ENCODE peak calls at places on chromosomes 3 and 15, in ten cellular contexts. One of them, this sample, is unnamed.

GRCh38 chr3:69082805-69083204 is 1.9 kb upstream of the ARL6IP5 start:
- DNase-seq in bronchial epithelial cell: peak; percentile 71
- DNase-seq in right lobe of liver: no peak
- DNase-seq in astrocyte of the spinal cord: peak; percentile 83
- DNase-seq in NB4: peak; percentile 91
- DNase-seq in fibroblast of pulmonary artery: peak; percentile 68
- DNase-seq in tibial nerve: no peak
- DNase-seq in GM06990: peak; percentile 64
- DNase-seq in fibroblast of lung: peak; percentile 81
- DNase-seq in hepatocyte: peak; percentile 68
- DNase-seq in this sample: peak; percentile 82

GRCh38 chr3:44032487-44032886 is 209.2 kb upstream of the TOPAZ1 start:
- DNase-seq in bronchial epithelial cell: no peak
- DNase-seq in right lobe of liver: no peak
- DNase-seq in astrocyte of the spinal cord: no peak
- DNase-seq in NB4: no peak
- DNase-seq in fibroblast of pulmonary artery: no peak
- DNase-seq in tibial nerve: no peak
- DNase-seq in GM06990: no peak
- DNase-seq in fibroblast of lung: no peak
- DNase-seq in hepatocyte: no peak
- DNase-seq in this sample: no peak

GRCh38 chr3:31979006-31979697 is 1.9 kb downstream of the OSBPL10 start:
- DNase-seq in bronchial epithelial cell: peak; percentile 48
- DNase-seq in right lobe of liver: no peak
- DNase-seq in astrocyte of the spinal cord: no peak
- DNase-seq in NB4: no peak
- DNase-seq in fibroblast of pulmonary artery: no peak
- DNase-seq in tibial nerve: no peak
- DNase-seq in GM06990: peak; percentile 44
- DNase-seq in fibroblast of lung: no peak
- DNase-seq in hepatocyte: no peak
- DNase-seq in this sample: peak; percentile 28

GRCh38 chr3:50516048-50516871 is 12.8 kb upstream of the CACNA2D2 start:
- DNase-seq in bronchial epithelial cell: no peak
- DNase-seq in right lobe of liver: no peak
- DNase-seq in astrocyte of the spinal cord: peak; percentile 9
- DNase-seq in NB4: peak; percentile 26
- DNase-seq in fibroblast of pulmonary artery: peak; percentile 11
- DNase-seq in tibial nerve: no peak
- DNase-seq in GM06990: no peak
- DNase-seq in fibroblast of lung: peak; percentile 12
- DNase-seq in hepatocyte: peak; percentile 91
- DNase-seq in this sample: no peak

GRCh38 chr3:11498646-11499045 is 145.1 kb downstream of the VGLL4 start:
- DNase-seq in bronchial epithelial cell: peak; percentile 68
- DNase-seq in right lobe of liver: peak; percentile 77
- DNase-seq in astrocyte of the spinal cord: peak; percentile 77
- DNase-seq in NB4: no peak
- DNase-seq in fibroblast of pulmonary artery: peak; percentile 87
- DNase-seq in tibial nerve: peak; percentile 33
- DNase-seq in GM06990: no peak
- DNase-seq in fibroblast of lung: peak; percentile 82
- DNase-seq in hepatocyte: peak; percentile 31
- DNase-seq in this sample: peak; percentile 43

GRCh38 chr15:66405605-66406004 is 18.9 kb downstream of the MAP2K1 start:
- DNase-seq in bronchial epithelial cell: no peak
- DNase-seq in right lobe of liver: no peak
- DNase-seq in astrocyte of the spinal cord: peak; percentile 47
- DNase-seq in NB4: no peak
- DNase-seq in fibroblast of pulmonary artery: peak; percentile 56
- DNase-seq in tibial nerve: no peak
- DNase-seq in GM06990: no peak
- DNase-seq in fibroblast of lung: peak; percentile 78
- DNase-seq in hepatocyte: no peak
- DNase-seq in this sample: no peak

GRCh38 chr3:23331141-23331935 is 128.2 kb downstream of the UBE2E2 start:
- DNase-seq in bronchial epithelial cell: peak; percentile 12
- DNase-seq in right lobe of liver: no peak
- DNase-seq in astrocyte of the spinal cord: no peak
- DNase-seq in NB4: no peak
- DNase-seq in fibroblast of pulmonary artery: no peak
- DNase-seq in tibial nerve: no peak
- DNase-seq in GM06990: no peak
- DNase-seq in fibroblast of lung: no peak
- DNase-seq in hepatocyte: no peak
- DNase-seq in this sample: no peak

GRCh38 chr3:192409203-192409837 is 318.0 kb downstream of the FGF12 start:
- DNase-seq in bronchial epithelial cell: no peak
- DNase-seq in right lobe of liver: peak; percentile 62
- DNase-seq in astrocyte of the spinal cord: peak; percentile 47
- DNase-seq in NB4: no peak
- DNase-seq in fibroblast of pulmonary artery: peak; percentile 16
- DNase-seq in tibial nerve: no peak
- DNase-seq in GM06990: no peak
- DNase-seq in fibroblast of lung: peak; percentile 28
- DNase-seq in hepatocyte: peak; percentile 47
- DNase-seq in this sample: peak; percentile 23

GRCh38 chr3:138835177-138835757 is 539 bp upstream of the PIK3CB start:
- DNase-seq in bronchial epithelial cell: no peak
- DNase-seq in right lobe of liver: no peak
- DNase-seq in astrocyte of the spinal cord: no peak
- DNase-seq in NB4: no peak
- DNase-seq in fibroblast of pulmonary artery: no peak
- DNase-seq in tibial nerve: no peak
- DNase-seq in GM06990: no peak
- DNase-seq in fibroblast of lung: no peak
- DNase-seq in hepatocyte: no peak
- DNase-seq in this sample: no peak

GRCh38 chr3:89032331-89033063 is 74.9 kb upstream of the EPHA3 start:
- DNase-seq in bronchial epithelial cell: peak; percentile 32
- DNase-seq in right lobe of liver: no peak
- DNase-seq in astrocyte of the spinal cord: no peak
- DNase-seq in NB4: no peak
- DNase-seq in fibroblast of pulmonary artery: peak; percentile 34
- DNase-seq in tibial nerve: no peak
- DNase-seq in GM06990: no peak
- DNase-seq in fibroblast of lung: peak; percentile 59
- DNase-seq in hepatocyte: no peak
- DNase-seq in this sample: peak; percentile 31

GRCh38 chr3:66344391-66344811 is 123.6 kb downstream of the SLC25A26 start:
- DNase-seq in bronchial epithelial cell: no peak
- DNase-seq in right lobe of liver: peak; percentile 60
- DNase-seq in astrocyte of the spinal cord: no peak
- DNase-seq in NB4: no peak
- DNase-seq in fibroblast of pulmonary artery: no peak
- DNase-seq in tibial nerve: no peak
- DNase-seq in GM06990: no peak
- DNase-seq in fibroblast of lung: no peak
- DNase-seq in hepatocyte: peak; percentile 38
- DNase-seq in this sample: no peak

GRCh38 chr3:105402287-105402801 is 35.6 kb downstream of the ALCAM start:
- DNase-seq in bronchial epithelial cell: peak; percentile 97
- DNase-seq in right lobe of liver: no peak
- DNase-seq in astrocyte of the spinal cord: peak; percentile 73
- DNase-seq in NB4: no peak
- DNase-seq in fibroblast of pulmonary artery: no peak
- DNase-seq in tibial nerve: no peak
- DNase-seq in GM06990: no peak
- DNase-seq in fibroblast of lung: no peak
- DNase-seq in hepatocyte: peak; percentile 8
- DNase-seq in this sample: peak; percentile 98

GRCh38 chr3:59286791-59287531 is 237.1 kb upstream of the CFAP20DC start:
- DNase-seq in bronchial epithelial cell: peak; percentile 87
- DNase-seq in right lobe of liver: no peak
- DNase-seq in astrocyte of the spinal cord: no peak
- DNase-seq in NB4: peak; percentile 37
- DNase-seq in fibroblast of pulmonary artery: no peak
- DNase-seq in tibial nerve: no peak
- DNase-seq in GM06990: no peak
- DNase-seq in fibroblast of lung: no peak
- DNase-seq in hepatocyte: peak; percentile 29
- DNase-seq in this sample: peak; percentile 85

GRCh38 chr15:67543348-67543718 is 830 bp downstream of the MAP2K5 start:
- DNase-seq in bronchial epithelial cell: no peak
- DNase-seq in right lobe of liver: no peak
- DNase-seq in astrocyte of the spinal cord: no peak
- DNase-seq in NB4: no peak
- DNase-seq in fibroblast of pulmonary artery: no peak
- DNase-seq in tibial nerve: no peak
- DNase-seq in GM06990: no peak
- DNase-seq in fibroblast of lung: no peak
- DNase-seq in hepatocyte: peak; percentile 19
- DNase-seq in this sample: peak; percentile 11

GRCh38 chr3:161349529-161350278 is 21.6 kb downstream of the SPTSSB start:
- DNase-seq in bronchial epithelial cell: peak; percentile 100
- DNase-seq in right lobe of liver: no peak
- DNase-seq in astrocyte of the spinal cord: peak; percentile 91
- DNase-seq in NB4: peak; percentile 57
- DNase-seq in fibroblast of pulmonary artery: peak; percentile 84
- DNase-seq in tibial nerve: no peak
- DNase-seq in GM06990: no peak
- DNase-seq in fibroblast of lung: peak; percentile 82
- DNase-seq in hepatocyte: peak; percentile 31
- DNase-seq in this sample: peak; percentile 98

GRCh38 chr3:111012388-111013248 is 59.0 kb upstream of the NECTIN3 start:
- DNase-seq in bronchial epithelial cell: peak; percentile 37
- DNase-seq in right lobe of liver: peak; percentile 37
- DNase-seq in astrocyte of the spinal cord: no peak
- DNase-seq in NB4: peak; percentile 2
- DNase-seq in fibroblast of pulmonary artery: no peak
- DNase-seq in tibial nerve: no peak
- DNase-seq in GM06990: no peak
- DNase-seq in fibroblast of lung: no peak
- DNase-seq in hepatocyte: peak; percentile 16
- DNase-seq in this sample: peak; percentile 31

GRCh38 chr3:58135712-58136543 is 74.8 kb downstream of the DNASE1L3 start:
- DNase-seq in bronchial epithelial cell: no peak
- DNase-seq in right lobe of liver: no peak
- DNase-seq in astrocyte of the spinal cord: no peak
- DNase-seq in NB4: no peak
- DNase-seq in fibroblast of pulmonary artery: peak; percentile 21
- DNase-seq in tibial nerve: no peak
- DNase-seq in GM06990: no peak
- DNase-seq in fibroblast of lung: peak; percentile 14
- DNase-seq in hepatocyte: no peak
- DNase-seq in this sample: no peak
- TF ChIP-seq CTCF in bronchial epithelial cell: peak; percentile 8
- TF ChIP-seq CTCF in right lobe of liver: no peak
- TF ChIP-seq CTCF in astrocyte of the spinal cord: peak; percentile 38
- TF ChIP-seq CTCF in NB4: no peak
- TF ChIP-seq CTCF in fibroblast of pulmonary artery: peak; percentile 49
- TF ChIP-seq CTCF in tibial nerve: peak; percentile 18
- TF ChIP-seq CTCF in GM06990: peak; percentile 16
- TF ChIP-seq CTCF in fibroblast of lung: no peak
- TF ChIP-seq CTCF in hepatocyte: no peak
- TF ChIP-seq CTCF in this sample: peak; percentile 18

DNA sequence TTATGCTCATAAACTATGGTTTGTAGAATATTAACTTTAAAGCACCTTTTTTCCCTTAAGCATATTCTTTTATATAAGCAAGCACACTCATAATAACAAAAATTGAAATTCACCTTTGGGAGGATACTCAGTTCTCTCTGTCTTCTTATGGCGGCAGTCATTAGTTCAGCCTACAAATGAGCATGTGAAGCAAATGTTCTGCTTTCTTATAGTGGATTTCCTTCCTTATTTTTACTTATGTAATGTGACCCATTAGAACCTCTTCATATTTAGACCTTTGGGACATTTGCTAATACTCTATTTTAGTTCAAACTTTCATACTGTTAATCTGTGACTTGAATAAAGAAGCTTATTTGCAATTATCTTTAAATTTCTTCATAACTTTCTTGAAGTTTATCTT is at the start of gene P2RY13:
- DNase-seq in bronchial epithelial cell: no peak
- DNase-seq in right lobe of liver: no peak
- DNase-seq in astrocyte of the spinal cord: no peak
- DNase-seq in NB4: no peak
- DNase-seq in fibroblast of pulmonary artery: no peak
- DNase-seq in tibial nerve: no peak
- DNase-seq in GM06990: no peak
- DNase-seq in fibroblast of lung: no peak
- DNase-seq in hepatocyte: no peak
- DNase-seq in this sample: no peak
- H3K4me3 ChIP-seq in bronchial epithelial cell: no peak within 1 kb of the TSS
- H3K4me3 ChIP-seq in right lobe of liver: peak within 1 kb of the TSS; percentile 35
- H3K4me3 ChIP-seq in astrocyte of the spinal cord: no peak within 1 kb of the TSS
- H3K4me3 ChIP-seq in NB4: no peak within 1 kb of the TSS
- H3K4me3 ChIP-seq in fibroblast of pulmonary artery: no peak within 1 kb of the TSS
- H3K4me3 ChIP-seq in tibial nerve: peak within 1 kb of the TSS; percentile 1
- H3K4me3 ChIP-seq in GM06990: no peak within 1 kb of the TSS
- H3K4me3 ChIP-seq in fibroblast of lung: no peak within 1 kb of the TSS
- H3K4me3 ChIP-seq in hepatocyte: no peak within 1 kb of the TSS
- H3K4me3 ChIP-seq in this sample: no peak within 1 kb of the TSS

DNA sequence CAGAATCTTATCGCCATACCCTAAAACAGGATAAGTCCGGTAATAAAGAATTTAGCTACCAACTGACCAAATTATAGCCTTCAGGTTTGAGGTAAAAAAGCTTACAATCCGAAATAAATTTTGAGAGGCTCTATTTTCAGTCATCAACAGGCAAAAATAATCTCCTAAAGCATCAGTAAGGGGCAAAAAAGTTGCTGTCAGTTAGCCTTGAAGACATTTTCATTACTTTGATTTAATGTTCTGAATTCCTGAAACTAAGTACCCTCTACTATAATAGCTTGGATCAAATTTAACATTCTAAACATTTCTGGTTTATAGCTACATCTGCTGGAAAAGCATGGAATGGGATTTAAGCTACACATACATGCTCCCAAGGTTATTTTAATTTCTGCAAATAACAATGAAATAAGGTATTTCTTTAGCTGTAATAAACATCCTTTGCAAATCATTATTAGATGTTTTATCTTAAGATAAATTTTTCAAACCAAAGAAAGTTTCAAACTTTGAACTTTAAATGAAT is 245.5 kb downstream of the ULK4 start:
- DNase-seq in bronchial epithelial cell: peak; percentile 20
- DNase-seq in right lobe of liver: no peak
- DNase-seq in astrocyte of the spinal cord: peak; percentile 55
- DNase-seq in NB4: no peak
- DNase-seq in fibroblast of pulmonary artery: peak; percentile 48
- DNase-seq in tibial nerve: no peak
- DNase-seq in GM06990: no peak
- DNase-seq in fibroblast of lung: peak; percentile 62
- DNase-seq in hepatocyte: peak; percentile 21
- DNase-seq in this sample: no peak
- TF ChIP-seq CTCF in bronchial epithelial cell: no peak
- TF ChIP-seq CTCF in right lobe of liver: peak; percentile 54
- TF ChIP-seq CTCF in astrocyte of the spinal cord: peak; percentile 58
- TF ChIP-seq CTCF in NB4: no peak
- TF ChIP-seq CTCF in fibroblast of pulmonary artery: peak; percentile 51
- TF ChIP-seq CTCF in tibial nerve: peak; percentile 13
- TF ChIP-seq CTCF in GM06990: no peak
- TF ChIP-seq CTCF in fibroblast of lung: peak; percentile 16
- TF ChIP-seq CTCF in hepatocyte: peak; percentile 70
- TF ChIP-seq CTCF in this sample: peak; percentile 36

DNA sequence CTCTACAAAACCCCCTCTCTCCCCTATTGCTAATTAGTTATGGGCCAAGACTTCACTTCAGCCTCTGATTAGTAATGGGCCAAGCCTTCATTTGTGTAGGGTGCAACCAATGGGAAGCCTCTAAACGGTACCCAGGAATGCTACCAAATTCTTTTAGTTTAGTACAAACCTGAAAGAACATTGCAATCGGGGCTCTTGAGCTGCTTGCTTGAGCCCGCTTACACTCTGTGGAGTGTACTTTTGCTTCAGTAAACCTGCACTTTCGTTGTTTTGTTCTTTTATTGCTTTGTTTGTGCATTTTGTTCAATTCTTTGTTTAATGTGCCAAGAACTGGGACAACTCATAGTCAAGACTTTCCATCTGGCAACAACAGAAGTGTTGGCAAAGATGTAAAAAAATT is 26.2 kb downstream of the DNAAF4 start:
- DNase-seq in bronchial epithelial cell: no peak
- DNase-seq in right lobe of liver: no peak
- DNase-seq in astrocyte of the spinal cord: no peak
- DNase-seq in NB4: no peak
- DNase-seq in fibroblast of pulmonary artery: no peak
- DNase-seq in tibial nerve: no peak
- DNase-seq in GM06990: no peak
- DNase-seq in fibroblast of lung: no peak
- DNase-seq in hepatocyte: no peak
- DNase-seq in this sample: no peak
- H3K4me3 ChIP-seq in bronchial epithelial cell: no peak overlapping the region
- H3K4me3 ChIP-seq in right lobe of liver: no peak overlapping the region
- H3K4me3 ChIP-seq in astrocyte of the spinal cord: no peak overlapping the region
- H3K4me3 ChIP-seq in NB4: no peak overlapping the region
- H3K4me3 ChIP-seq in fibroblast of pulmonary artery: no peak overlapping the region
- H3K4me3 ChIP-seq in tibial nerve: no peak overlapping the region
- H3K4me3 ChIP-seq in GM06990: no peak overlapping the region
- H3K4me3 ChIP-seq in fibroblast of lung: no peak overlapping the region
- H3K4me3 ChIP-seq in hepatocyte: no peak overlapping the region
- H3K4me3 ChIP-seq in this sample: no peak overlapping the region

This sample was measured in mammary epithelial cell.